ENCODE peak calls at places on chromosomes 3 and 15, in seven cellular contexts. One of them, this sample, is unnamed. For H3K9me3, the result is how much of the 10 kb centered on the place peaks cover.

GRCh38 chr3:195909645-195910498 is 1.5 kb upstream of the TNK2 start:
- DNase-seq in K562: peak
- DNase-seq in fibroblast of lung: peak
- DNase-seq in PC-3: peak
- DNase-seq in astrocyte: peak
- DNase-seq in Karpas-422: peak
- DNase-seq in GM23248: peak
- DNase-seq in this sample: peak

GRCh38 chr3:194278186-194278845 is 72.8 kb downstream of the CPN2 start:
- DNase-seq in K562: no peak
- DNase-seq in fibroblast of lung: no peak
- DNase-seq in PC-3: no peak
- DNase-seq in astrocyte: no peak
- DNase-seq in Karpas-422: no peak
- DNase-seq in GM23248: no peak
- DNase-seq in this sample: no peak

GRCh38 chr3:72350761-72351505 is 497.3 kb downstream of the SHQ1 start:
- DNase-seq in K562: no peak
- DNase-seq in fibroblast of lung: no peak
- DNase-seq in PC-3: no peak
- DNase-seq in astrocyte: no peak
- DNase-seq in Karpas-422: no peak
- DNase-seq in GM23248: no peak
- DNase-seq in this sample: no peak

GRCh38 chr3:127289646-127290575 is 2.1 kb upstream of the PRR20G start:
- DNase-seq in K562: no peak
- DNase-seq in fibroblast of lung: no peak
- DNase-seq in PC-3: no peak
- DNase-seq in astrocyte: peak
- DNase-seq in Karpas-422: no peak
- DNase-seq in GM23248: peak
- DNase-seq in this sample: no peak

GRCh38 chr3:32685604-32686185 is 707 bp downstream of the CNOT10 start:
- DNase-seq in K562: no peak
- DNase-seq in fibroblast of lung: peak
- DNase-seq in PC-3: peak
- DNase-seq in astrocyte: no peak
- DNase-seq in Karpas-422: no peak
- DNase-seq in GM23248: peak
- DNase-seq in this sample: no peak

GRCh38 chr3:105367406-105368213 is 901 bp downstream of the ALCAM start:
- DNase-seq in K562: no peak
- DNase-seq in fibroblast of lung: peak
- DNase-seq in PC-3: peak
- DNase-seq in astrocyte: peak
- DNase-seq in Karpas-422: peak
- DNase-seq in GM23248: peak
- DNase-seq in this sample: peak

GRCh38 chr3:72818092-72818721 is 30.0 kb downstream of the SHQ1 start:
- DNase-seq in K562: no peak
- DNase-seq in fibroblast of lung: peak
- DNase-seq in PC-3: peak
- DNase-seq in astrocyte: no peak
- DNase-seq in Karpas-422: no peak
- DNase-seq in GM23248: peak
- DNase-seq in this sample: peak

GRCh38 chr15:92124669-92125068 is 269.0 kb upstream of the ST8SIA2 start:
- DNase-seq in K562: no peak
- DNase-seq in fibroblast of lung: no peak
- DNase-seq in PC-3: no peak
- DNase-seq in astrocyte: no peak
- DNase-seq in Karpas-422: no peak
- DNase-seq in GM23248: no peak
- DNase-seq in this sample: no peak

GRCh38 chr3:12998648-12999047 is 74.6 kb downstream of the IQSEC1 start:
- DNase-seq in K562: no peak
- DNase-seq in fibroblast of lung: no peak
- DNase-seq in PC-3: no peak
- DNase-seq in astrocyte: no peak
- DNase-seq in Karpas-422: no peak
- DNase-seq in GM23248: no peak
- DNase-seq in this sample: no peak

GRCh38 chr15:49301562-49301961 is 121.5 kb upstream of the FGF7 start:
- DNase-seq in K562: no peak
- DNase-seq in fibroblast of lung: peak
- DNase-seq in PC-3: peak
- DNase-seq in astrocyte: peak
- DNase-seq in Karpas-422: no peak
- DNase-seq in GM23248: peak
- DNase-seq in this sample: no peak

DNA sequence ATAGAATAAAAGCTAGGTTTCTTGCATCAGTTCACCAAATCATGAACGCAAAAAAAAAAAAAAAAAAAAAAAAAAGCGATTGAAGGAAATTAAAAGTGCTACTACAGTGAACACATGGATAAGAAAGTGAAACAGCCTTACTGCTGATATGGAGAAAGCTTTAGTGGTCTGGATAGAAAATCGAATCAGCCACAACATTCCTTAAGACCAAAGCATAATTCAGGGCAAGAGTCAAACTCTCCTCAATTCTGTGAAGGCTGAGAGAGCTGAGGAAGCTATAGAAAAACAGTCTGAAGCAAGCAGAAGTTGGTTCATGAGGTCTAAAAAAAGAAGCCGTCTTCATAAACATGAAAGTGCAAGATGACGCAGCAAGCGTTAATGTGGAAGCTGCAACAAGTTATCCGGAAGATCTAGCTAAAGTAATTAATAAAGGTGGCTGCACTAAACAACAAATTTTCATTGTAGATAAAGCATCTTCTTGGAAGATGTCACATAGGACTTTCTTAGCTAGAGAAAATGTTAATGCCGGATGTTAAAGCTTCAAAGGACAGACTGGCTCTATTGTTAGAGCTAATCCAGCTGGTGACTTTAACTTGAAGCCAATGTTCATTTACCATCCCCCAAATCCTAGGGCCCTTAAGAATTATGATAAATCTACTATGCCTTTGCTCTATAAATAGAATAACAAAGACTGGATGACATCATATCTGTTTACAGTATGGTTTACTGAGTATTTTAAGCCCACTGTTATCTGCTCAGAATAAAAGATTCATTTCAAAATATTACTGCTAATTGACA is 19.2 kb downstream of the P3H2 start:
- DNase-seq in K562: no peak
- DNase-seq in fibroblast of lung: peak
- DNase-seq in PC-3: no peak
- DNase-seq in astrocyte: peak
- DNase-seq in Karpas-422: no peak
- DNase-seq in GM23248: peak
- DNase-seq in this sample: no peak
- H3K4me3 ChIP-seq in K562: no peak
- H3K4me3 ChIP-seq in fibroblast of lung: peak
- H3K4me3 ChIP-seq in PC-3: no peak
- H3K4me3 ChIP-seq in astrocyte: peak
- H3K4me3 ChIP-seq in Karpas-422: no peak
- H3K4me3 ChIP-seq in GM23248: peak
- H3K4me3 ChIP-seq in this sample: peak

DNA sequence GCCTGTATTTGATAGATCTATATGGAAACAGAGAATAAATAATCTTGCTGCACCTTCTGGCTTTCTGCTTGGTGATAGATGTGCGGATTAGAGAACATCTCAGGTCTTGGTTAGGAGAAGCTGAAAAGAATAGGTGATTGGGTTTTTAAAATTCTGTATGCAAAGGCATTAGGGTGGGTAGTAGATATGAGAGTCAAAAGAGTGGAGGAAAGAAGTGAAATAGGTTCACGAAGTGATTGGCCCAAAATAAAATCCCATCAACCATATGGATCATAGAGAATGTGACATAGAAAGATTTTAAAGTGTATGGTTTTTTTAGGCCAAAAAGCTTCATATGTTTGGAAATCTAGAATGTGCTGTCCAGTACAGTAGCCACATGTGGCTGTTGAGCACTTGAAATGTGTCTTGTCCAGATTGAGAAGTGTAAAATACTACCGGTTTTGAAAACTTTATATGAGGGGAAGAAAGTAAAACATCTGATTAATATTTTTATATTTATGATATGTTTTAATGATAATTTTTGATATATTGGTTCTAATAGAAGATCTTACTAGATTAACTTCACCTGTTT is 2.8 kb downstream of the MBNL1 start:
- DNase-seq in K562: no peak
- DNase-seq in fibroblast of lung: no peak
- DNase-seq in PC-3: no peak
- DNase-seq in astrocyte: no peak
- DNase-seq in Karpas-422: peak
- DNase-seq in GM23248: peak
- DNase-seq in this sample: peak
- H3K9ac ChIP-seq in K562: no peak
- H3K9ac ChIP-seq in fibroblast of lung: no peak
- H3K9ac ChIP-seq in PC-3: peak
- H3K9ac ChIP-seq in astrocyte: peak
- H3K9ac ChIP-seq in Karpas-422: peak
- H3K9ac ChIP-seq in GM23248: peak
- H3K9ac ChIP-seq in this sample: peak

GRCh38 chr3:19662516-19662915 is 271.5 kb downstream of the EFHB start:
- DNase-seq in K562: no peak
- DNase-seq in fibroblast of lung: no peak
- DNase-seq in PC-3: no peak
- DNase-seq in astrocyte: no peak
- DNase-seq in Karpas-422: no peak
- DNase-seq in GM23248: no peak
- DNase-seq in this sample: no peak

GRCh38 chr3:19668163-19668562 is 265.9 kb downstream of the EFHB start:
- DNase-seq in K562: no peak
- DNase-seq in fibroblast of lung: no peak
- DNase-seq in PC-3: no peak
- DNase-seq in astrocyte: no peak
- DNase-seq in Karpas-422: no peak
- DNase-seq in GM23248: no peak
- DNase-seq in this sample: no peak
- H3K9me3 ChIP-seq in K562: under half
- H3K9me3 ChIP-seq in fibroblast of lung: under half
- H3K9me3 ChIP-seq in PC-3: under half
- H3K9me3 ChIP-seq in astrocyte: under half
- H3K9me3 ChIP-seq in Karpas-422: under half
- H3K9me3 ChIP-seq in GM23248: under half
- H3K9me3 ChIP-seq in this sample: under half

DNA sequence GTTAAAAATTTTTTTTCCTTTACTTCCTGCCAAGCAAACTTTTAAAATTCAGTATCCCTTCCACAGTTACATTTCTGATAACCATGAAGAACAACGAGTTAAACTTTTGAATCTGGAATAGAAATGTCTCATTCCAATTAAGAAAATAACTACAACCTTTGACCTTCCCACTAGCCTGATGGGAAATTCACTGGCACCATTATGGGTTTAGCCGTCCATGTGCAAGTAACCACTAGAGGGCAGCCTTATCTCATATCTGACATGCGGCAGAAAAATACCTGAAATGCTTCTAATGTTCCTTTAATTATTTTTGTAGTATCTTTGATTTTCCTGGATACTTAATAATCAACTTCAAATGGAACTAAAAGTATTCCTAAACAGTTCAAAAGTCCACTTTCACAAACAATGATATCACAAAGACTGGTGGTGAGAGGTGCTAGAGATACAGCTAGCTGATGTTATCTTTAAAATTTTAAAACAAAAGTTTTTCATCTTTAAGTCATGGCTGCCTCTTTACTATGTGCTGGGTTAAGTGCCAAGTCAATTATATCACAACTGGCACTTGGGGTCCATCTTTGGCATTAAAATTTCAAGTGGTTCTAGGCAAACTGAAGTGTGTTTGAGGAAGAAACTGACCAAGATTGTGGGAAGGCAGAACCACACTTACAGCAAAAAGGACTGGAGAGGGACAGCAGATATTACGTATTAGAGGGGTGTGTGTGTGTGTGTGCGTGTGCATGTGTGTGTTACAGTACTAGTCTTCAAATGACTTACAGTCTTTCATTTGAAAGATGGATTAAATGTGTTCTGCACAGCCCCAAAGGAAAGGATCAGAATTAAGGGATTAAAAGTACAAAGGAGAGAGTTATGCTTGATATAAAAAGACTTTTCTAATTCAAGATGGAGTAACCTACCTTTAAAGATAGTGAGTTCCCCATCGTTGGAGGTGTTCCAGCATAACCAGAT is 107.1 kb upstream of the ICE2 start:
- DNase-seq in K562: peak
- DNase-seq in fibroblast of lung: peak
- DNase-seq in PC-3: peak
- DNase-seq in astrocyte: peak
- DNase-seq in Karpas-422: peak
- DNase-seq in GM23248: peak
- DNase-seq in this sample: peak
- H3K4me3 ChIP-seq in K562: no peak
- H3K4me3 ChIP-seq in fibroblast of lung: no peak
- H3K4me3 ChIP-seq in PC-3: no peak
- H3K4me3 ChIP-seq in astrocyte: no peak
- H3K4me3 ChIP-seq in Karpas-422: no peak
- H3K4me3 ChIP-seq in GM23248: no peak
- H3K4me3 ChIP-seq in this sample: no peak

GRCh38 chr3:48423883-48424695 is 5.8 kb downstream of the PLXNB1 start:
- DNase-seq in K562: no peak
- DNase-seq in fibroblast of lung: no peak
- DNase-seq in PC-3: no peak
- DNase-seq in astrocyte: no peak
- DNase-seq in Karpas-422: no peak
- DNase-seq in GM23248: no peak
- DNase-seq in this sample: no peak
- H3K9ac ChIP-seq in K562: no peak
- H3K9ac ChIP-seq in fibroblast of lung: no peak
- H3K9ac ChIP-seq in PC-3: no peak
- H3K9ac ChIP-seq in astrocyte: no peak
- H3K9ac ChIP-seq in Karpas-422: no peak
- H3K9ac ChIP-seq in GM23248: no peak
- H3K9ac ChIP-seq in this sample: no peak

DNA sequence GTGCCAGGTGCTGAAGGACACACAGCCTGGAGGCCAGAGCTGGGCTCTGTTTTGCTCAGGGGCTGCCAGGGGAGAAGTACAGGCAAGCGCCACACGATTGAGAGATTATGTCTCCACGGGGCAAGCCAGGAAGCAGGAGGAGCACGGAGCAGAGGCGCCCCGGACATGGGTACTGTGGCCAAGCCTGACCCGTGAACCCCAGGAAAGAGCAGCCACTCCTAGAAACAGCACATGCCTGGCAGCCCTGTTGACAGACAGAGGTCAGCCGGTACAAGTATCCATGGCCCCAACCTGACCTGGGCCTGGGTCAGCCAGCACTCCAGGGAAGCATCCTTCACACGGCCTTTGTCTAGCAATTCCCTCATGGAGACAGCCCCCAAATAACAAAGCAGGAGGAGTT is 89.4 kb downstream of the ADAMTS17 start:
- DNase-seq in K562: no peak
- DNase-seq in fibroblast of lung: no peak
- DNase-seq in PC-3: no peak
- DNase-seq in astrocyte: no peak
- DNase-seq in Karpas-422: no peak
- DNase-seq in GM23248: no peak
- DNase-seq in this sample: no peak
- H3K9me3 ChIP-seq in K562: under half
- H3K9me3 ChIP-seq in fibroblast of lung: under half
- H3K9me3 ChIP-seq in PC-3: under half
- H3K9me3 ChIP-seq in astrocyte: under half
- H3K9me3 ChIP-seq in Karpas-422: under half
- H3K9me3 ChIP-seq in GM23248: under half
- H3K9me3 ChIP-seq in this sample: under half